ENCODE peak calls at places on chromosomes 1 and 21, in four cellular contexts. X, O, A and E are unnamed samples.

GRCh38 chr1:211762206-211762605 is 68.4 kb downstream of the LPGAT1 start:
- DNase-seq in X (no peak), O (no peak), A (no peak), E (no peak)

GRCh38 chr1:25468037-25468436 is 37.3 kb downstream of the MACO1 start:
- DNase-seq in X (no peak), O (no peak), A (no peak), E (no peak)

GRCh38 chr1:192489748-192490147 is 85.8 kb upstream of the RGS1 start:
- DNase-seq in X (no peak), O (no peak), A (no peak), E (no peak)

GRCh38 chr1:184156521-184157395 is 105.2 kb downstream of the TSEN15 start:
- DNase-seq in X (no peak), O (no peak), A (no peak), E (no peak)

GRCh38 chr1:201827321-201828281 is 1.4 kb upstream of the IPO9 start:
- DNase-seq in X (no peak), O (no peak), A (no peak), E (no peak)

GRCh38 chr1:233904979-233905415 is 521 bp downstream of the SLC35F3 start:
- DNase-seq in X (no peak), O (no peak), A (no peak), E (peak)

GRCh38 chr1:219350172-219350571 is 176.5 kb downstream of the LYPLAL1 start:
- DNase-seq in X (no peak), O (no peak), A (no peak), E (no peak)

GRCh38 chr1:244552336-244552735 is 91.3 kb downstream of the CATSPERE start:
- DNase-seq in X (no peak), O (no peak), A (peak), E (no peak)

GRCh38 chr1:58818075-58818474 is 34.2 kb upstream of the JUN start:
- DNase-seq in X (no peak), O (no peak), A (no peak), E (no peak)

GRCh38 chr1:31801450-31801849 is 14.4 kb downstream of the SPOCD1 start:
- DNase-seq in X (no peak), O (no peak), A (no peak), E (no peak)

GRCh38 chr1:203858055-203858454 is 3.3 kb upstream of the SNRPE start:
- DNase-seq in X (no peak), O (no peak), A (no peak), E (no peak)

GRCh38 chr1:36968730-36969129 is 65.6 kb downstream of the GRIK3 start:
- DNase-seq in X (no peak), O (no peak), A (no peak), E (peak)

GRCh38 chr1:180175291-180175690 is 20.6 kb downstream of the QSOX1 start:
- DNase-seq in X (no peak), O (no peak), A (no peak), E (no peak)

GRCh38 chr1:15255582-15256149 is 8.6 kb downstream of the FHAD1 start:
- DNase-seq in X (no peak), O (no peak), A (no peak), E (no peak)

GRCh38 chr1:31154632-31155215 is 85.0 kb downstream of the NKAIN1 start:
- DNase-seq in X (no peak), O (peak), A (peak), E (peak)

GRCh38 chr1:248805905-248806304 is 19.8 kb downstream of the SH3BP5L start:
- DNase-seq in X (no peak), O (no peak), A (no peak), E (no peak)

GRCh38 chr1:165050246-165050645 is 306.3 kb downstream of the LMX1A start:
- DNase-seq in X (no peak), O (no peak), A (no peak), E (no peak)

GRCh38 chr21:44353200-44353970 is at the start of gene TRPM2:
- DNase-seq in X (no peak), O (no peak), A (no peak), E (no peak)

GRCh38 chr1:116982319-116983004 is 19.1 kb upstream of the CD101 start:
- DNase-seq in X (no peak), O (no peak), A (peak), E (no peak)

GRCh38 chr1:34929853-34930701 is 627 bp upstream of the DLGAP3 start:
- DNase-seq in X (no peak), O (no peak), A (no peak), E (peak)

DNA sequence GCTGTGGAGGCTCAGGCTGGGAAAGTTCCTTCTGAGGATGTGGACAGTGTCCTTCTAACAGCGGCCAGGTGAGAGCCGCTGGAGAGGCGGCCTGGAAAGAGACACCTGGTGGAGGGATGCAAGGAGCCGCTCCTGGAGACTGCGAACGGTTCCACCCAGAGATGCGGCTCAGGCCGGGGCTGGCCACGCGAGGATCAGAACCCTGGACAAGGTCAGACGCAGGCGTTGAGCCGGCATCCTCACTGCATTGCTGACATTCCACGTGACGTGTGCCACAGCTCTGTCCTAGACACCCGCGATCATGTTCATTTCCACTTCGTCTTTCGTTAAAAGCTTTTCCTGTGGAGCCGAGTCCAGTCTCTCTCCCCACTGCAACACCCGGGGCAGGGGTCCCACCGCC is 28.8 kb downstream of the CFAP74 start:
- DNase-seq in X (no peak), O (peak), A (no peak), E (no peak)
- TF ChIP-seq YY1 in X (no peak), O (no peak), A (no peak), E (no peak)

DNA sequence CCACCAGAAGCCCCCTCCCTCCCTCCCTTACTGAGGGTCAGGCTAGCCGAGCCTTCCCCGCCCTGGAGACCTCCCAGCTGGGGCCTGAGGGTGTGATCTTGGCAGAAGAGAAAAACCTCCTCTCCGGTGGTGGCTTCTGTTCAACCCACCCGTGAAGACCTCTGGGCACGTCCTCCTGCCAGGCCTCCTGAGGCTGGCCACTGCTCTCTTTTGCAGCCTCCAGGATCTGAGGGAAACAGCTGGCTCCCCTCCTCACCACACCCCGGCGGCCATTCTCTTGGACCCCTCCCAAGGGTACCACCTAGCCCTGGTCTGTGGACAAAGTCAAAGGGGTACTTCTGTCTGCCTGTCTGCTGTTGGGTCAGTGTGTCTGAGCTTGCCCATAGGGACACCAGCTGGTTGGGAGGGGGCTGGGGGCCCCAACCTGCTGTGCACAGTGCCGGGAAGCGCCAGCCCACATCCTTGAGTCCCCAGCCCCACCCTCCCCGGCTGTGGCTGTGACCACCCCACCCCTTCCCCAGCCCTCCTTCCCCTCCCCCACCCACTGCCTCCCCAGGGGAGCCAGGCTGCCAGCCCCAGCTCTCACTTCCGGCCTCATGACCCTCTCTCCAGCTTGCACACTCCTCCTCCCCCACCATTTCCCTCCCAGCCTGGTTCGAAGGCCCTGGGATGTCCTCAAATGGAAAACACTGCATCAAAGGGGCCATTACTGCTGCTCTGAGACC is 48.1 kb downstream of the AHDC1 start:
- DNase-seq in X (no peak), O (peak), A (no peak), E (no peak)
- H3K9ac ChIP-seq in X (no peak), O (peak), A (no peak), E (peak)

GRCh38 chr1:12080156-12080555 is 17.1 kb downstream of the TNFRSF8 start:
- DNase-seq in X (no peak), O (no peak), A (no peak), E (no peak)

GRCh38 chr1:12080773-12081556 is 17.9 kb downstream of the TNFRSF8 start:
- DNase-seq in X (no peak), O (no peak), A (no peak), E (no peak)

GRCh38 chr1:12078938-12079861 is 16.1 kb downstream of the TNFRSF8 start:
- DNase-seq in X (peak), O (peak), A (peak), E (peak)

GRCh38 chr1:12076425-12077005 is 13.4 kb downstream of the TNFRSF8 start:
- DNase-seq in X (no peak), O (no peak), A (no peak), E (no peak)

DNA sequence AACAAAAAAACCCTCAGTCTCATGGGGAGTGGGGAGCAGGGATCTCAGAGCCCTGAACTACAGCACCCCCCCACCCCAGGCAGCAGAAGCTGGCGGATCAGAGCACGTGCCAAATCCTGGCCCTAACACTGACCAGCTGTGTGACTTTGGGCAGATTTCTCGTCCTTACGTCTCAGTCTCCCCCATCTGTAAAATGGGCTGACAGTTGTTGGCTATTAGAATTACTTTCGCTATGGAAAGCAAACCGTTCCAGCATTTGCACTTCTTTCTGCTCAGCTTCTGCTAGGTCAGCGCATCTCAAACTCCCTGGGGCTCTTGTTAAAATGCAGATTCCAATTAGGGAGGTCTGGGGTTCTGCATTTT is 15.5 kb downstream of the TNFRSF8 start:
- DNase-seq in X (no peak), O (no peak), A (no peak), E (no peak)
- TF ChIP-seq YY1 in X (no peak), O (no peak), A (no peak), E (no peak)

DNA sequence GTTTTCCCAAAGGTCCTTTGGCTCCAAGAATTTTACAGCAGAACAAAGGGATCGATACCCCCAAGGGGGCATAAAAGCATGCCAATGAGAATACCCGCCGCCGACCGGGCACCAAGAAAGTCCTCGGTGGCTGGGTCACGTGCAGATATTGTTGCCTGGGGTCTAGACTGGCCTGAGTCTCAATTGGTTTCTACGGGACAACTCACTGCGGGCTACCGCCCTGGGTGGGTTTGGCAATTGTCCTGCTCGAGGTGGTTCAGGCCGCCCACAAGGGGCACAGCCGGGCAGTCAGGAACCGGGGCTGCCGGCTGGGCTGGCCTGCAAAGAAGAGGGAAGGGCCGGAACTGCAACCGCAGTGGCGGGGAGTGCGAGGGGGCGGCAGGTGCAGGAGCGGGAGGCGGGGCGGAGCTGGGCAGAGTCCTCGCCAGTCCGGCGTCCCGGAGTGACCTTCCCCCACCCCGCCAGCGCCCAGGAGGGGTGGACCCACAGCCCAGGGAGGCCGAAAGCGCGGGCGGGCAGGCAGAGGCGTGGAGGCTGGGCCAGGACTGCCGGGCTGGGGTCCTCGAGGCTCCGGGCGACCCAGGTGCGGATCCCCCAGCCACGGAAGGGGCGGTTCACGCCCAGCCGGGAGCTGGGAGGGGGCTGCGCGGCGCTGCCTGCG is 926 bp upstream of the ATP1B1 start:
- DNase-seq in X (no peak), O (peak), A (peak), E (peak)
- H3K9ac ChIP-seq in X (peak), O (peak), A (peak), E (peak)

GRCh38 chr1:10767282-10767681 is 29.2 kb downstream of the CASZ1 start:
- DNase-seq in X (no peak), O (no peak), A (no peak), E (no peak)

GRCh38 chr1:10764296-10764798 is 32.1 kb downstream of the CASZ1 start:
- DNase-seq in X (no peak), O (no peak), A (no peak), E (no peak)

GRCh38 chr1:10762875-10763274 is 33.6 kb downstream of the CASZ1 start:
- DNase-seq in X (no peak), O (no peak), A (no peak), E (no peak)

GRCh38 chr1:10765734-10766478 is 30.5 kb downstream of the CASZ1 start:
- DNase-seq in X (no peak), O (no peak), A (no peak), E (no peak)

GRCh38 chr1:10765304-10765703 is 31.1 kb downstream of the CASZ1 start:
- DNase-seq in X (no peak), O (no peak), A (no peak), E (no peak)
- TF ChIP-seq YY1 in X (no peak), O (no peak), A (no peak), E (no peak)